ENCODE peak calls at places on chromosomes 5 and 9, in seven cellular contexts. One of them, this sample, is unnamed. For H3K9me2 and H3K27me3, the result is how much of the 10 kb centered on the place peaks cover.

GRCh38 chr5:116045821-116046220 is 13.5 kb downstream of the ARL14EPL start:
- DNase-seq in PC-9: no peak
- DNase-seq in SK-N-SH: no peak
- DNase-seq in PC-3: no peak
- DNase-seq in MM.1S: no peak
- DNase-seq in GM23248: no peak
- DNase-seq in GM23338: no peak
- DNase-seq in this sample: no peak

GRCh38 chr9:33082135-33082534 is 5.7 kb upstream of the SMU1 start:
- DNase-seq in GM23248: no peak
- DNase-seq in PC-3: no peak
- DNase-seq in SK-N-SH: no peak
- DNase-seq in MM.1S: no peak
- DNase-seq in PC-9: no peak
- DNase-seq in GM23338: no peak
- DNase-seq in this sample: no peak

GRCh38 chr5:154406231-154406630 is 39.6 kb upstream of the SAP30L start:
- DNase-seq in GM23248: peak
- DNase-seq in MM.1S: no peak
- DNase-seq in SK-N-SH: no peak
- DNase-seq in GM23338: no peak
- DNase-seq in PC-9: no peak
- DNase-seq in PC-3: peak
- DNase-seq in this sample: no peak

GRCh38 chr5:102932781-102933180 is 177.7 kb downstream of the PAM start:
- DNase-seq in GM23248: no peak
- DNase-seq in PC-3: no peak
- DNase-seq in MM.1S: no peak
- DNase-seq in GM23338: no peak
- DNase-seq in SK-N-SH: no peak
- DNase-seq in PC-9: no peak
- DNase-seq in this sample: no peak

GRCh38 chr5:141877478-141878185 is 578 bp downstream of the PCDH1 start:
- DNase-seq in GM23338: no peak
- DNase-seq in SK-N-SH: peak
- DNase-seq in PC-3: peak
- DNase-seq in GM23248: peak
- DNase-seq in MM.1S: peak
- DNase-seq in PC-9: peak
- DNase-seq in this sample: no peak

GRCh38 chr5:71887680-71888079 is 168.6 kb downstream of the CARTPT start:
- DNase-seq in GM23338: peak
- DNase-seq in SK-N-SH: peak
- DNase-seq in PC-9: no peak
- DNase-seq in PC-3: peak
- DNase-seq in MM.1S: peak
- DNase-seq in GM23248: peak
- DNase-seq in this sample: peak

GRCh38 chr9:133552236-133552635 is 17.7 kb downstream of the ADAMTSL2 start:
- DNase-seq in GM23338: no peak
- DNase-seq in PC-3: no peak
- DNase-seq in PC-9: no peak
- DNase-seq in GM23248: no peak
- DNase-seq in SK-N-SH: no peak
- DNase-seq in MM.1S: no peak
- DNase-seq in this sample: no peak

GRCh38 chr5:163759000-163759730 is 253.7 kb downstream of the MAT2B start:
- DNase-seq in SK-N-SH: no peak
- DNase-seq in PC-3: no peak
- DNase-seq in PC-9: no peak
- DNase-seq in GM23338: no peak
- DNase-seq in MM.1S: no peak
- DNase-seq in GM23248: no peak
- DNase-seq in this sample: no peak

GRCh38 chr9:35974800-35975199 is 16.8 kb upstream of the OR2S2 start:
- DNase-seq in GM23338: no peak
- DNase-seq in PC-9: no peak
- DNase-seq in GM23248: no peak
- DNase-seq in MM.1S: no peak
- DNase-seq in SK-N-SH: no peak
- DNase-seq in PC-3: no peak
- DNase-seq in this sample: no peak

GRCh38 chr9:121192959-121193645 is 8.6 kb downstream of the RAB14 start:
- DNase-seq in SK-N-SH: no peak
- DNase-seq in PC-9: no peak
- DNase-seq in MM.1S: no peak
- DNase-seq in GM23338: no peak
- DNase-seq in PC-3: no peak
- DNase-seq in GM23248: peak
- DNase-seq in this sample: peak
- H3K9me2 ChIP-seq in SK-N-SH: under half
- H3K9me2 ChIP-seq in PC-9: under half
- H3K9me2 ChIP-seq in MM.1S: under half
- H3K9me2 ChIP-seq in GM23338: under half
- H3K9me2 ChIP-seq in PC-3: under half
- H3K9me2 ChIP-seq in GM23248: under half
- H3K9me2 ChIP-seq in this sample: under half

DNA sequence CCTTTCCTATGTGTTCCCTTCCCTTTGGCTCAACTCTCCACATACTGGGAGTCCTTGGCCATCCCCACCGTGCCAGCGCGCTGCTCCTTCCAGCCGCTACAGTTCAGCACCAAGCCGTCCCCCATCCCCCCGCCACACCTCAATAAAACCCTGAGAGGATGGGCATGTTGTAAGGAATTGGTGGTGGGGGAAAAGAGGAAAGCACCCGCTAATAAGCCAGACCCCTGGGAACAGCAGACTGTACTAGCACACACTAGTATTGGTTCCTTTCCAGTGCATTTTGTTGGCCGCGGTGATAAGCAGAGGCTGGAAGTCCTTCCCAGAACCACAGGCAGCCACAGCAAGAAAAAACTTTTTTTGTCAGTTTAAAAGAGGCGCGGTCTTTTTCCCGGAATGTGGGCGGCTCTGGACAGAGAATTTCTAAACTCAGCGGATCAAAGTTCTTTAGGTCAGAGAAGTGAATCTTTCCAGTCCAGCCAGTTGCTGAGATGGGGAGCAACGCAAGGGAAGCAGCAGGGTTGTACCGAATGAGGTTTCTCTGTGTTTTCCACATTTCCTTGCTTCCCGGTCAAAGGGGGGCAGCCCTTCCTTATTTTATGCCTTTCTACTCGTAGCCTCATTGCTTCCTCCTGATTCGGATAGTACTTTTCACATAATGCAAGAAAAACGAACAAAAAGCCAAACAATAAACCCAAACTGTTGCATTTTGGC is 2.1 kb downstream of the CHSY3 start:
- DNase-seq in GM23338: peak
- DNase-seq in MM.1S: no peak
- DNase-seq in PC-9: peak
- DNase-seq in SK-N-SH: peak
- DNase-seq in PC-3: no peak
- DNase-seq in GM23248: peak
- DNase-seq in this sample: no peak
- H3K4me3 ChIP-seq in GM23338: peak
- H3K4me3 ChIP-seq in MM.1S: peak
- H3K4me3 ChIP-seq in PC-9: no peak
- H3K4me3 ChIP-seq in SK-N-SH: no peak
- H3K4me3 ChIP-seq in PC-3: peak
- H3K4me3 ChIP-seq in GM23248: peak
- H3K4me3 ChIP-seq in this sample: no peak

GRCh38 chr9:79287881-79288280 is 283.9 kb upstream of the TLE4 start:
- DNase-seq in GM23248: peak
- DNase-seq in GM23338: no peak
- DNase-seq in MM.1S: no peak
- DNase-seq in PC-3: no peak
- DNase-seq in SK-N-SH: no peak
- DNase-seq in PC-9: no peak
- DNase-seq in this sample: no peak

GRCh38 chr9:79289856-79290255 is 281.9 kb upstream of the TLE4 start:
- DNase-seq in MM.1S: no peak
- DNase-seq in PC-3: no peak
- DNase-seq in PC-9: no peak
- DNase-seq in GM23338: no peak
- DNase-seq in SK-N-SH: no peak
- DNase-seq in GM23248: peak
- DNase-seq in this sample: no peak

GRCh38 chr9:79287152-79287766 is 284.5 kb upstream of the TLE4 start:
- DNase-seq in SK-N-SH: no peak
- DNase-seq in PC-9: no peak
- DNase-seq in PC-3: peak
- DNase-seq in MM.1S: no peak
- DNase-seq in GM23248: no peak
- DNase-seq in GM23338: no peak
- DNase-seq in this sample: no peak

DNA sequence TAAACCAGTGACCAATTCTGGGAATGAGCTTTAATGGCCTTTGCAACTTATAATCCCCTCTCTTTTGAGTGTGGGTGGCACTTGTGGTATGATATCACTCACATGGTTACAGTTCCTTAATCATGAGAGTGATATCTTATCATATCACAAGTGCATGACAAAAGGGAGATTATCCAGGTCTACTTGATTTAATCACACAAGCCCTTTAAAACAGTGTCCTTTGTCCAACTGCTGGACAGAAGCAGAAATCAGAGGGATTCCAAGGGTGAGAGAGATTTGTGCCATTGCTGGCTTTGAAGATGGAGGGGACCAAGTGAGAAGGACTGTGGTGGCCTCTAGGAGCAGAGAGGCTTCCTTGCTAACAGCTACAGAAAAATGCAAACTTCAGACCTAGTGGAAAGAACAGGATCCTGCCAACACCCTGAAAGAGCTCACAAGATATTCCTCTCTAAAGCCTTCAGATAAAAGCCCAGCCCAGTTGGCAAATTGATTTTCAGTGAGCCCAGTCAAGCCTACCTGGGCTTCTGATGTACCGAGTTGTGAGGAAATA is 279.0 kb upstream of the TLE4 start:
- DNase-seq in SK-N-SH: no peak
- DNase-seq in GM23248: no peak
- DNase-seq in PC-9: no peak
- DNase-seq in PC-3: peak
- DNase-seq in MM.1S: no peak
- DNase-seq in GM23338: no peak
- DNase-seq in this sample: no peak
- H3K27me3 ChIP-seq in SK-N-SH: under half
- H3K27me3 ChIP-seq in GM23248: under half
- H3K27me3 ChIP-seq in PC-9: under half
- H3K27me3 ChIP-seq in PC-3: under half
- H3K27me3 ChIP-seq in MM.1S: under half
- H3K27me3 ChIP-seq in GM23338: under half
- H3K27me3 ChIP-seq in this sample: under half

GRCh38 chr5:148563021-148563420 is 91.3 kb downstream of the HTR4 start:
- DNase-seq in GM23248: no peak
- DNase-seq in GM23338: no peak
- DNase-seq in PC-3: no peak
- DNase-seq in MM.1S: no peak
- DNase-seq in SK-N-SH: no peak
- DNase-seq in PC-9: no peak
- DNase-seq in this sample: no peak
- H3K9me2 ChIP-seq in GM23248: under half
- H3K9me2 ChIP-seq in GM23338: under half
- H3K9me2 ChIP-seq in PC-3: under half
- H3K9me2 ChIP-seq in MM.1S: under half
- H3K9me2 ChIP-seq in SK-N-SH: under half
- H3K9me2 ChIP-seq in PC-9: under half
- H3K9me2 ChIP-seq in this sample: under half

GRCh38 chr9:135183069-135183468 is 95.6 kb downstream of the OLFM1 start:
- DNase-seq in GM23248: no peak
- DNase-seq in GM23338: no peak
- DNase-seq in MM.1S: no peak
- DNase-seq in PC-9: no peak
- DNase-seq in PC-3: no peak
- DNase-seq in SK-N-SH: no peak
- DNase-seq in this sample: no peak
- H3K4me3 ChIP-seq in GM23248: no peak
- H3K4me3 ChIP-seq in GM23338: no peak
- H3K4me3 ChIP-seq in MM.1S: no peak
- H3K4me3 ChIP-seq in PC-9: no peak
- H3K4me3 ChIP-seq in PC-3: no peak
- H3K4me3 ChIP-seq in SK-N-SH: no peak
- H3K4me3 ChIP-seq in this sample: no peak

DNA sequence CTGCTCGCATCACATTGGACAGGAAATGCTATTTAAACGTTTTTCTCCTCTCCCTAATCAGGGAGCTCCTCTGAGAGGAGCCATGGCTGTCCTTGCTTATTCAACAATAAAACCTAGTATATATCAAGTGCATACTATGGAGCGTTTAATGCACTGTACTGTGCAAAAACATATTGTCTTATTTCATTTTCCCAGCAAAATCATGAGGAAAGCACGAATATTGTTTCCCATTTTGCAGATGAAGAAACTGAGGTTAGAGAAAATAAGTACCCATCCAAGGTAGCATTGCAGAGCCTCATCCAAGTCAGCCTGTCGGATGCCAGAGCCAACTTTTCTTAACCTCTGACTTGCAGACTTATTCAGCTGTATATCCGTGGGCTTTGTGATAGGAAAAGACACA is 7.6 kb upstream of the EBF1 start:
- DNase-seq in PC-3: no peak
- DNase-seq in GM23248: no peak
- DNase-seq in SK-N-SH: no peak
- DNase-seq in GM23338: no peak
- DNase-seq in MM.1S: no peak
- DNase-seq in PC-9: no peak
- DNase-seq in this sample: peak
- H3K27me3 ChIP-seq in PC-3: under half
- H3K27me3 ChIP-seq in GM23248: under half
- H3K27me3 ChIP-seq in SK-N-SH: under half
- H3K27me3 ChIP-seq in GM23338: half or more
- H3K27me3 ChIP-seq in MM.1S: under half
- H3K27me3 ChIP-seq in PC-9: under half
- H3K27me3 ChIP-seq in this sample: under half

DNA sequence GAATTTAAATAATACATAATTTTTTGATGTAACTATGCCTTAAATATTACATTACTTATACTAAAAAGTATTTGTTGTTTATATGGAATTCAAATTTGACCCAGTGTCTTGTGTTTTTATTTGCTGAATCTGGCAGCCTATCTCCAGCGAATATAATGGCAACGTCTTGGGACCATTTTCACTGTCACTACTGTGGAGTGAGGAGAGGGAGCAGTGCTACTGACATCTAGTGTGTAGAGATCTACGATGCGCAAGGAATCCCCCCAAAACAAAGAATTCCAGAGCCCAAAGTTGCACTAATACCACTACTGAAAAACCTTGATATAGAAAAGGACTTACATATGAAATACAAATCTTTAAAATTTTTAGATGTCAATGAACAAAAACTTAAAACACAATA is 314.4 kb downstream of the DRD1 start:
- DNase-seq in PC-9: no peak
- DNase-seq in GM23248: no peak
- DNase-seq in MM.1S: no peak
- DNase-seq in SK-N-SH: no peak
- DNase-seq in PC-3: no peak
- DNase-seq in GM23338: no peak
- DNase-seq in this sample: no peak
- H3K9me2 ChIP-seq in PC-9: under half
- H3K9me2 ChIP-seq in GM23248: under half
- H3K9me2 ChIP-seq in MM.1S: under half
- H3K9me2 ChIP-seq in SK-N-SH: under half
- H3K9me2 ChIP-seq in PC-3: under half
- H3K9me2 ChIP-seq in GM23338: under half
- H3K9me2 ChIP-seq in this sample: under half

This sample was measured in Karpas-422.